ENCODE peak calls at places on chromosomes 1 and 21, in eight cellular contexts. X is lower lobe of right lung, G is RWPE2, R is PC-3, M is left ventricle myocardium inferior, D is breast epithelium, H is fibroblast of lung, K is SJCRH30. E is an unnamed sample. For H3K27me3 and H3K9me3, the result is how much of the 10 kb centered on the place peaks cover.

GRCh38 chr1:4733446-4734175 is 79.2 kb downstream of the AJAP1 start:
- DNase-seq in X (no peak), G (no peak), R (no peak), M (no peak), D (no peak), H (no peak), K (no peak), E (no peak)

GRCh38 chr1:246418565-246419312 is 88.3 kb downstream of the SMYD3 start:
- DNase-seq in X (no peak), G (no peak), R (no peak), M (no peak), D (no peak), H (no peak), K (no peak), E (no peak)

GRCh38 chr1:182249201-182249676 is 142.4 kb downstream of the GLUL start:
- DNase-seq in X (no peak), G (no peak), R (peak), M (no peak), D (no peak), H (no peak), K (no peak), E (no peak)

GRCh38 chr1:167439301-167439988 is 78.9 kb downstream of the CD247 start:
- DNase-seq in X (no peak), G (no peak), R (no peak), M (no peak), D (no peak), H (peak), K (peak), E (no peak)

GRCh38 chr1:4633346-4633745 is 21.1 kb upstream of the AJAP1 start:
- DNase-seq in X (no peak), G (no peak), R (no peak), M (no peak), D (no peak), H (no peak), K (no peak), E (no peak)

GRCh38 chr1:156599811-156600210 is 1.5 kb downstream of the GPATCH4 start:
- DNase-seq in X (no peak), G (no peak), R (peak), M (no peak), D (no peak), H (no peak), K (no peak), E (no peak)

GRCh38 chr1:150610576-150610975 is 18.8 kb downstream of the ENSA start:
- DNase-seq in X (no peak), G (no peak), R (no peak), M (no peak), D (no peak), H (no peak), K (no peak), E (no peak)

GRCh38 chr1:155012052-155012546 is 9.5 kb downstream of the ZBTB7B start:
- DNase-seq in X (peak), G (peak), R (no peak), M (peak), D (peak), H (peak), K (peak), E (no peak)

GRCh38 chr1:206774096-206774495 is 1.8 kb upstream of the IL10 start:
- DNase-seq in X (no peak), G (no peak), R (no peak), M (no peak), D (no peak), H (no peak), K (no peak), E (no peak)

GRCh38 chr1:219518168-219518905 is 94.6 kb downstream of the ZC3H11B start:
- DNase-seq in X (no peak), G (no peak), R (peak), M (no peak), D (no peak), H (no peak), K (no peak), E (no peak)

GRCh38 chr1:30661311-30661710 is 62.1 kb downstream of the MATN1 start:
- DNase-seq in X (no peak), G (no peak), R (no peak), M (no peak), D (peak), H (no peak), K (no peak), E (no peak)

GRCh38 chr1:229882621-229883020 is 184.4 kb upstream of the GALNT2 start:
- DNase-seq in X (no peak), G (no peak), R (no peak), M (no peak), D (no peak), H (no peak), K (no peak), E (no peak)

GRCh38 chr1:183000563-183000962 is 22.7 kb upstream of the LAMC1 start:
- DNase-seq in X (no peak), G (no peak), R (no peak), M (no peak), D (no peak), H (no peak), K (no peak), E (no peak)

GRCh38 chr1:155207578-155208405 is at the start of gene THBS3:
- DNase-seq in X (no peak), G (no peak), R (peak), M (peak), D (no peak), H (peak), K (peak), E (no peak)

GRCh38 chr1:47752048-47752451 is 245.1 kb downstream of the TRABD2B start:
- DNase-seq in X (no peak), G (no peak), R (no peak), M (no peak), D (no peak), H (no peak), K (no peak), E (no peak)

GRCh38 chr1:8860738-8861516 is 17.6 kb downstream of the ENO1 start:
- DNase-seq in X (no peak), G (no peak), R (no peak), M (peak), D (no peak), H (no peak), K (no peak), E (no peak)

GRCh38 chr1:56508523-56508983 is 70.8 kb downstream of the PLPP3 start:
- DNase-seq in X (peak), G (no peak), R (peak), M (peak), D (no peak), H (peak), K (no peak), E (no peak)

GRCh38 chr21:37294674-37295073 is 27.5 kb upstream of the VPS26C start:
- DNase-seq in X (no peak), G (no peak), R (no peak), M (no peak), D (no peak), H (no peak), K (no peak), E (no peak)

GRCh38 chr1:32351859-32352745 is 10.2 kb downstream of the FAM229A start:
- DNase-seq in X (no peak), G (no peak), R (peak), M (peak), D (no peak), H (peak), K (peak), E (no peak)

GRCh38 chr1:2548068-2548589 is 8.0 kb upstream of the TNFRSF14 start:
- DNase-seq in X (peak), G (no peak), R (peak), M (peak), D (peak), H (peak), K (peak), E (peak)

GRCh38 chr1:63813829-63814277 is 40.0 kb downstream of the ROR1 start:
- DNase-seq in X (no peak), G (no peak), R (peak), M (no peak), D (no peak), H (peak), K (no peak), E (no peak)

GRCh38 chr1:232812560-232812959 is 7.3 kb downstream of the MAP10 start:
- DNase-seq in X (no peak), G (no peak), R (no peak), M (no peak), D (no peak), H (no peak), K (no peak), E (no peak)

GRCh38 chr1:226590626-226591025 is 42.1 kb downstream of the STUM start:
- DNase-seq in X (no peak), G (no peak), R (no peak), M (no peak), D (no peak), H (no peak), K (peak), E (no peak)

GRCh38 chr1:18234790-18235242 is 127.2 kb downstream of the IGSF21 start:
- DNase-seq in X (no peak), G (no peak), R (peak), M (no peak), D (no peak), H (peak), K (peak), E (no peak)

GRCh38 chr1:187837787-187838186 is 1009.0 kb downstream of the PLA2G4A start:
- DNase-seq in X (no peak), G (no peak), R (no peak), M (no peak), D (no peak), H (no peak), K (no peak), E (no peak)

GRCh38 chr1:109274533-109275476 is 8.1 kb downstream of the PSRC1 start:
- DNase-seq in X (peak), G (peak), R (peak), M (peak), D (peak), H (peak), K (peak), E (no peak)

GRCh38 chr1:107821340-107821739 is 143.6 kb downstream of the VAV3 start:
- DNase-seq in X (no peak), G (no peak), R (peak), M (no peak), D (no peak), H (no peak), K (no peak), E (no peak)

GRCh38 chr1:66244429-66244828 is 289.5 kb upstream of the SGIP1 start:
- DNase-seq in X (no peak), G (no peak), R (no peak), M (no peak), D (no peak), H (no peak), K (no peak), E (no peak)

GRCh38 chr1:186681136-186681535 is 913 bp upstream of the PTGS2 start:
- DNase-seq in X (no peak), G (no peak), R (no peak), M (no peak), D (no peak), H (peak), K (no peak), E (no peak)

GRCh38 chr1:33758698-33759097 is 105.2 kb upstream of the HMGB4 start:
- DNase-seq in X (no peak), G (no peak), R (no peak), M (peak), D (no peak), H (no peak), K (no peak), E (no peak)

GRCh38 chr1:100622506-100622905 is 84.6 kb downstream of the GPR88 start:
- DNase-seq in X (no peak), G (no peak), R (no peak), M (no peak), D (no peak), H (no peak), K (no peak), E (no peak)

GRCh38 chr1:44970317-44970716 is 16.1 kb downstream of the EIF2B3 start:
- DNase-seq in X (no peak), G (no peak), R (peak), M (no peak), D (no peak), H (peak), K (peak), E (no peak)

GRCh38 chr1:33349778-33350610 is 29.1 kb upstream of the A3GALT2 start:
- DNase-seq in X (peak), G (no peak), R (peak), M (peak), D (peak), H (peak), K (peak), E (peak)

GRCh38 chr1:40072142-40072541 is 24.9 kb downstream of the PPT1 start:
- DNase-seq in X (no peak), G (no peak), R (no peak), M (no peak), D (no peak), H (no peak), K (no peak), E (no peak)

GRCh38 chr1:153963850-153964331 is 554 bp upstream of the SLC39A1 start:
- DNase-seq in X (peak), G (peak), R (peak), M (peak), D (peak), H (no peak), K (peak), E (no peak)

GRCh38 chr1:245153645-245154428 is 948 bp upstream of the KIF26B start:
- DNase-seq in X (peak), G (no peak), R (peak), M (no peak), D (no peak), H (no peak), K (peak), E (no peak)

GRCh38 chr1:31666290-31666963 is 21.8 kb upstream of the PEF1 start:
- DNase-seq in X (no peak), G (peak), R (peak), M (no peak), D (no peak), H (peak), K (peak), E (no peak)

GRCh38 chr1:164560076-164560475 is 1.1 kb downstream of the PBX1 start:
- DNase-seq in X (no peak), G (no peak), R (peak), M (no peak), D (no peak), H (peak), K (no peak), E (no peak)

GRCh38 chr1:161722406-161722805 is 1.1 kb downstream of the FCRLB start:
- DNase-seq in X (no peak), G (no peak), R (no peak), M (no peak), D (no peak), H (no peak), K (no peak), E (no peak)

GRCh38 chr1:14281412-14281811 is 317.1 kb upstream of the KAZN start:
- DNase-seq in X (no peak), G (no peak), R (no peak), M (no peak), D (no peak), H (no peak), K (no peak), E (no peak)

GRCh38 chr21:45014747-45015468 is 59.5 kb upstream of the ADARB1 start:
- DNase-seq in X (peak), G (no peak), R (no peak), M (no peak), D (no peak), H (no peak), K (no peak), E (no peak)

GRCh38 chr21:45015469-45015860 is 58.9 kb upstream of the ADARB1 start:
- DNase-seq in X (no peak), G (peak), R (no peak), M (peak), D (no peak), H (no peak), K (no peak), E (no peak)

GRCh38 chr21:45017376-45017960 is 56.9 kb upstream of the ADARB1 start:
- DNase-seq in X (no peak), G (no peak), R (no peak), M (no peak), D (no peak), H (no peak), K (no peak), E (no peak)

GRCh38 chr21:45016491-45017375 is 57.6 kb upstream of the ADARB1 start:
- DNase-seq in X (no peak), G (no peak), R (no peak), M (peak), D (no peak), H (no peak), K (no peak), E (no peak)

GRCh38 chr21:45016031-45016430 is 58.3 kb upstream of the ADARB1 start:
- DNase-seq in X (no peak), G (peak), R (no peak), M (peak), D (no peak), H (no peak), K (no peak), E (no peak)
- H3K27ac ChIP-seq in X (no peak), G (peak), R (no peak), M (no peak), D (no peak), H (no peak), K (no peak), E (no peak)

GRCh38 chr1:202691846-202692245 is 18.4 kb downstream of the SYT2 start:
- DNase-seq in X (no peak), G (no peak), R (no peak), M (no peak), D (no peak), H (no peak), K (no peak), E (no peak)
- H3K27me3 ChIP-seq in X (under half), G (under half), R (under half), M (half or more), D (under half), H (under half), K (under half), E (under half)

GRCh38 chr1:243582321-243582720 is 267.7 kb downstream of the AKT3 start:
- DNase-seq in X (no peak), G (no peak), R (no peak), M (no peak), D (no peak), H (peak), K (no peak), E (no peak)
- H3K9me3 ChIP-seq in X (under half), G (under half), R (under half), M (half or more), D (under half), H (under half), K (under half), E (under half)

GRCh38 chr1:211829343-211830054 is 1.1 kb downstream of the LPGAT1 start:
- DNase-seq in X (no peak), G (no peak), R (no peak), M (peak), D (no peak), H (peak), K (peak), E (no peak)
- H3K27ac ChIP-seq in X (peak), G (peak), R (no peak), M (peak), D (peak), H (peak), K (peak), E (no peak)

GRCh38 chr1:199151634-199152429 is 513.0 kb downstream of the PTPRC start:
- DNase-seq in X (no peak), G (no peak), R (no peak), M (no peak), D (no peak), H (no peak), K (no peak), E (no peak)
- H3K27me3 ChIP-seq in X (under half), G (under half), R (under half), M (under half), D (under half), H (under half), K (under half), E (under half)

DNA sequence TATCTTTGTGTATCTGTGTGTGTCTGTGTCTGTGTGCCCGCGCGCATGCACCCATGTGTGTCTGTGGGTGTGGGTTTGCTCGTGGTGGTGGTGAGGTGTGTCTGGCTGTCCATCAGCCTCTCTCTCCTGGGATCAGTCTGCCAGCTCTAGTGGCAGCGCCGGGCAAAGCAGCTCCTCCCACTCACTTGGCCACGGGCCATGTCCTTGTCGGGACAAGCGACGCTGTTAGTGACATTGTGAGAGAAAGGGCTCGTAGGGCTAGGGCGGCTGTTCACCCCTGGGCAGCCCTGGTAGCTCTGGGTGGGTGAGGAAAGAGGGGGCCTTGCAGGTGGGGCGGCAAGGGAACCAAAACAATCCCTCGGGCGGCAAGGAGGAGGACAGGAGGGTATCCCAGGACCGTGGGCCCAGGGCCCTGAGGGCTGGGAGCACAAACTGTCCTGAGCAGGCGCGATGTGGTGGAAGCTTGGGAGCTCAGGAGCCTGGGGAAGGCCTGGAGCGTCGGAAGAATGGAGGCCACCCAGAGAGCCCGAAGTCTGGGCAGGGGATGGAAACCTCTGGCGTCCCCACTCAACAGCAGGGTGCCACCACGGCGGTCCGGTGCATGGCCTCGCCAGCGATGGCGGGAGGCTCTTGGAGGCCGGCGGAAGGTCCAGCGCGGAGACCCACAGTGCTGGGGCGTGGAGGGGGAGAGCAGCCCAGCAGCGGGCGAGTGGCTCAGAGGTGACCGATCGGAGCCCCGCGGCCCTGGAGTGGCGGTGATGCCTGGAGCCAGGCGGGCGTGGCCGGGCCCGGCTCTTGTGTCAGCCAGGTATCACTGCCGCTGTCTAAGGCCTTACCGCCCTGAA is 140.5 kb downstream of the LIPI start:
- DNase-seq in X (no peak), G (no peak), R (no peak), M (no peak), D (no peak), H (no peak), K (no peak), E (no peak)
- H3K9me3 ChIP-seq in X (under half), G (under half), R (under half), M (under half), D (under half), H (under half), K (under half), E (under half)

E was measured in CD4-positive, alpha-beta T cell.